ENCODE peak calls at places on chromosome 12, in five cellular contexts. Q is ascending aorta, X is keratinocyte, T is cardiac muscle cell, J is right atrium auricular region. G is an unnamed sample.

GRCh38 chr12:4579305-4580097 is 17.5 kb downstream of the DYRK4 start:
- DNase-seq in Q (no peak), X (no peak), T (no peak), J (no peak), G (no peak)

GRCh38 chr12:120640840-120641833 is 711 bp downstream of the CABP1 start:
- DNase-seq in Q (no peak), X (no peak), T (peak; percentile 90), J (no peak), G (no peak)

GRCh38 chr12:93621986-93622385 is 49.5 kb downstream of the SOCS2 start:
- DNase-seq in Q (no peak), X (no peak), T (no peak), J (no peak), G (no peak)

GRCh38 chr12:45381351-45381750 is 165.5 kb downstream of the ANO6 start:
- DNase-seq in Q (no peak), X (no peak), T (no peak), J (no peak), G (no peak)

GRCh38 chr12:53173085-53173715 is 7.3 kb upstream of the ZNF740 start:
- DNase-seq in Q (no peak), X (no peak), T (no peak), J (no peak), G (no peak)

GRCh38 chr12:92747151-92747550 is 44.4 kb downstream of the PLEKHG7 start:
- DNase-seq in Q (no peak), X (no peak), T (no peak), J (no peak), G (no peak)

GRCh38 chr12:29414368-29414767 is 33.4 kb upstream of the ERGIC2 start:
- DNase-seq in Q (no peak), X (no peak), T (no peak), J (no peak), G (no peak)

GRCh38 chr12:27515671-27516070 is 8.3 kb upstream of the PPFIBP1 start:
- DNase-seq in Q (no peak), X (no peak), T (no peak), J (no peak), G (no peak)

GRCh38 chr12:4787965-4788364 is 67.8 kb downstream of the GALNT8 start:
- DNase-seq in Q (no peak), X (no peak), T (no peak), J (no peak), G (no peak)

GRCh38 chr12:22856120-22856699 is 231.2 kb downstream of the ETNK1 start:
- DNase-seq in Q (no peak), X (no peak), T (peak; percentile 47), J (no peak), G (no peak)

GRCh38 chr12:43655586-43655985 is 103.0 kb downstream of the PUS7L start:
- DNase-seq in Q (no peak), X (no peak), T (no peak), J (no peak), G (no peak)

GRCh38 chr12:89183985-89184435 is 168.3 kb downstream of the DUSP6 start:
- DNase-seq in Q (no peak), X (no peak), T (no peak), J (peak; percentile 84), G (peak; percentile 62)

GRCh38 chr12:95590775-95591174 is 39.5 kb upstream of the USP44 start:
- DNase-seq in Q (no peak), X (no peak), T (no peak), J (no peak), G (no peak)

GRCh38 chr12:29726321-29726692 is 57.4 kb downstream of the TMTC1 start:
- DNase-seq in Q (no peak), X (no peak), T (no peak), J (no peak), G (no peak)

GRCh38 chr12:76674669-76675315 is 89.1 kb upstream of the ZDHHC17 start:
- DNase-seq in Q (no peak), X (no peak), T (no peak), J (no peak), G (no peak)

GRCh38 chr12:52139579-52140062 is 52.2 kb downstream of the KRT80 start:
- DNase-seq in Q (no peak), X (no peak), T (peak; percentile 50), J (no peak), G (no peak)

GRCh38 chr12:112408621-112409020 is 784 bp downstream of the RPL6 start:
- DNase-seq in Q (no peak), X (no peak), T (no peak), J (no peak), G (no peak)

GRCh38 chr12:111034148-111034910 is 114.0 kb upstream of the MYL2 start:
- DNase-seq in Q (no peak), X (no peak), T (peak; percentile 67), J (no peak), G (no peak)
- H3K4me3 ChIP-seq in Q (peak within 1 kb of the TSS; percentile 44), X (no peak within 1 kb of the TSS), T (peak within 1 kb of the TSS; percentile 91), J (peak within 1 kb of the TSS; percentile 37), G (no peak within 1 kb of the TSS)

DNA sequence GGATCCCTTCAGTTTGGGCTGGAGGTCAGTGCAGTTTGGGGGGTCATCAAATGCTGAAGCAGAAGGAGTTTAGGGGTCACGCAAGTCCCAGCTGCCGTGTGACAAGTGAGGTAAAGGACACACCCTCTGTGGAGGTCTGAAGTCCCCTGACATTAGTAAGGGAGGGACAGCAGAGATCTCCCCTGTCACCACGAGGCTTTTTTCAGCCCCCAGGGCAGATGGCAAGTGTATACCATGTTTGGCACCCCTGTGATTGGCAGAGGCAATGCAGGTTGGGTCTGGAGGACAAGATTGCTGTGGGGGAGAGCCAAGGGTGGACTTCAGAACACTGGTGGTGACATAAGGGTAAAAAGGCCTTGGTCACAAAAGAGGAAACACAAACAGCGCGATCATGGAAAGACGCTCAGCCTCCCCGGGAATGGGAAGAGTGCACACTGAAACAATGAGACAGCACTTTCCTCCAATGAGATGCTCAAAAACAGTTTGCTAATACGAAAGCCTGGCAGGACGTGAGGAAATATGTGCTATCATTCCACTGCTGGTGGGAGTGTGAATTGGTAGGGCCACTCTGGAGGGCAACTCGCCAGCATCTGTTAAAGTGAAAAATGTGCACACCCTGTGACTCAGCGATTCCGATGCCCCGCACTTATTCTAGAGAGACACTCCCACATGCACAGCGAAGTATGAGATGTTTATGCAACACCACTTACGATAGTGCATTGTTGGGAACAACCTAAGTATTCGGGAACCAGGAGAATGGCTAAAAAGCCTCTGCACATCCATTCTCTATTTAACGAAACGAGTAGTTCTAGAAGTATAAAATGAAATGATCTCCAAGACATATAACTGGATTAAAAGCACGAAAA is 14.4 kb upstream of the CD27 start:
- DNase-seq in Q (peak; percentile 46), X (peak; percentile 73), T (no peak), J (peak; percentile 99), G (peak; percentile 87)
- H3K4me1 ChIP-seq in Q (no peaks in the 10 kb centered on the region), X (peaks cover 15% of the 10 kb centered on the region), T (no peaks in the 10 kb centered on the region), J (peaks cover 17% of the 10 kb centered on the region), G (peaks cover 10% of the 10 kb centered on the region)

DNA sequence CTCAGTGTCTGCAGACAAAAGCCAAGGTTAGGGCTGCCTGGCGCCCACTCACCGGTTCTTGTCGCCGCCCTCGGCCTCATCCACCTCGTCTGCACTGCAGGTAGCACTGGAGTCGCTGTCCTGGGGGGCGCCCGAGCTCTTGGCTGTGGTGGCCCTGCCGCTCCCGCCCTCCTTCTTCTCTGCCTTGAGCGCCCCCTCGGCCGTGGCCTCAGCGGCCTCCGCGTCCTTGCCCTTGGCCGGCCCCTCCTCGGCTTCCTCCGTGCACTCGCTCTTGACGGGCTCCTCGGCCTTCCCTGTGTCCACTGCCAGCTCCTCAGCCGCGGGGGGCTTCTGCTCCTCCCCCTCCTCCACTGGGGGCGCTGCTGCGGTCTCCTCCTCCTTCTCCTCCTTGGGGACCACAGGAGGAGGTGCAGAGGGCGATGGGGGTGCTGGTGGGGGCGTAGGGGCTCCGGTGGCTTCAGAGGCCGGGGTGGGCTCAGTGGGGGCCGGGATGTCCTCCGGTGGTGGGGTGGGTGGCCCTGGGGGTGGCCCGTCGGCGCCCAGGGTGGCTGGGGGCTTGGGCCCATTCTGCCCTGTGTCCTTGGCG is 77.2 kb downstream of the RFLNA start:
- DNase-seq in Q (no peak), X (no peak), T (no peak), J (no peak), G (no peak)
- TF ChIP-seq CTCF in Q (no peak), X (no peak), T (no peak), J (no peak), G (no peak)

GRCh38 chr12:32281098-32281497 is 118.3 kb upstream of the FGD4 start:
- DNase-seq in Q (no peak), X (no peak), T (no peak), J (no peak), G (no peak)
- H3K4me3 ChIP-seq in Q (no peak overlapping the region), X (no peak overlapping the region), T (no peak overlapping the region), J (no peak overlapping the region), G (no peak overlapping the region)

GRCh38 chr12:124392991-124393790 is 98.3 kb downstream of the RFLNA start:
- DNase-seq in Q (peak; percentile 69), X (no peak), T (no peak), J (peak; percentile 91), G (peak; percentile 77)
- H3K4me1 ChIP-seq in Q (peaks cover 45% of the 10 kb centered on the region), X (peaks cover 33% of the 10 kb centered on the region), T (peaks cover 11% of the 10 kb centered on the region), J (peaks cover 99% of the 10 kb centered on the region), G (peaks cover 83% of the 10 kb centered on the region)

DNA sequence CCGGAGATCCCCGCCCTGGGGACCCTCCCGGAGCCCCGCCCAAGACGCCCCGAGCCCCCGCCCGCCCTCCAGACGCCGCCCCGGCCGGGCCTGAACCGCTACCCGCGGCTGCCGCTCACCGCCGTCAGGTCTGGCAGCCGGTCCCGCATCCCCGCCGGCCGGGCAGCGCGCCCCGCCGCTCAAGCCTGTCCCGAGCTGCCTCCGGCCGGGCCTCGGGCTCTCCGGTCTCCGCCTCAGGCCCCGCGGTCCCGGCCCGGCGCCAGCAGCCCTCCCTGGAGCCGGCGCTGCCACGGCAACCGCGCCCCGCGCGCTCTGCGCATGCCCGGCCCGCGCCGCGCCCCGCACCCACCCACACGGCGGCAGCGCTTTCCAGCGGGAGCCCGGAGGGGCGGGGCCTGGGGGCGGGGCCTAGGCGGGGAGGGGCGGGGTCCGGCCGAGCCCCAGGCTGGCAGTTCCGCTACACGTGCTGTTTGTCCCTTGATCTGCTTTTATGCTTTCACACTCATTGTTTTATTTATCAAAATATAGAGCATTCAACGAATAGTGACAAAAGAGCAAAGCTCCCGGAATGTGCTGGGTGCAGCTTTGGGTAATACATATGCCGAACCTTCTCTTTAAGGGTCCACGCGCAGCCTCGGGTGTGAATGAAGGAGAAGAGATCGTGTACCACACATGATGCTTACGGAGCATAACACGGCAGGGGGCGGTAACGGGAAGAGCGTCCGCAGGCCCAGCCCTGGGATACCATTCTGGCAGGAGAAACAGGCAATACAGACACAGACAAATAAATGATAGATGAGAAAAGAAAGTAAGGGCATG is at the start of gene STX2:
- DNase-seq in Q (peak; percentile 31), X (no peak), T (peak; percentile 89), J (peak; percentile 75), G (peak; percentile 83)
- TF ChIP-seq CTCF in Q (peak; percentile 29), X (peak; percentile 30), T (peak; percentile 52), J (peak; percentile 41), G (no peak)

DNA sequence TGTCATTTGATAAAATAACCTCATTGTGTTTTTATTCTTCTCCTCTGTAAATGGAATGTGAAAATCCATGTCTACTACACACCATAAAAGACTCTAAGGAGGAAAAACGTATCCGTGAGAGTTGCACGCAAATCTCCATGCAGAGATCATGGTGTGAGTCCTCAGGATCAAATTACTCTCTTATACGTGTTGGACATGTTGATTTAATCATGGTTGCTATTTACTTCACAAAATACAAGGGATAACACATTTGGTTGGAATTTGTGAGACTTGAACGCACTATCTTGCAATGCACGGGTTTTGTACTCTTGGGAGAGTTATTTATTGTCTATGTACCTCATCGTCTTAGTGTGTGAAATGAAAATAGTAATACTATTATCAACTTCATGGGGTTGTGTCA is 128.0 kb upstream of the RASSF8 start:
- DNase-seq in Q (no peak), X (no peak), T (no peak), J (no peak), G (no peak)
- H3K4me3 ChIP-seq in Q (no peak overlapping the region), X (no peak overlapping the region), T (no peak overlapping the region), J (no peak overlapping the region), G (no peak overlapping the region)

G was measured in tibial nerve.